ENCODE peak calls at places on chromosomes 16 and 17, in eight cellular contexts. One of them, this sample, is unnamed.

GRCh38 chr17:79913896-79914812 is 74.9 kb upstream of the CBX4 start:
- DNase-seq in lower leg skin: no peak
- DNase-seq in thyroid gland: no peak
- DNase-seq in ovary: peak
- DNase-seq in breast epithelium: no peak
- DNase-seq in IMR-90: no peak
- DNase-seq in Peyer's patch: no peak
- DNase-seq in A549: no peak
- DNase-seq in this sample: no peak

GRCh38 chr16:84138824-84139627 is 6.0 kb downstream of the HSDL1 start:
- DNase-seq in ovary: no peak
- DNase-seq in thyroid gland: peak
- DNase-seq in Peyer's patch: no peak
- DNase-seq in lower leg skin: no peak
- DNase-seq in A549: no peak
- DNase-seq in breast epithelium: no peak
- DNase-seq in IMR-90: peak
- DNase-seq in this sample: peak

GRCh38 chr16:65989861-65990260 is 376.6 kb upstream of the CDH5 start:
- DNase-seq in thyroid gland: no peak
- DNase-seq in ovary: peak
- DNase-seq in IMR-90: no peak
- DNase-seq in A549: no peak
- DNase-seq in Peyer's patch: no peak
- DNase-seq in breast epithelium: no peak
- DNase-seq in lower leg skin: no peak
- DNase-seq in this sample: no peak

GRCh38 chr16:58500329-58501241 is 642 bp downstream of the NDRG4 start:
- DNase-seq in lower leg skin: no peak
- DNase-seq in A549: no peak
- DNase-seq in ovary: peak
- DNase-seq in IMR-90: no peak
- DNase-seq in breast epithelium: no peak
- DNase-seq in Peyer's patch: no peak
- DNase-seq in thyroid gland: no peak
- DNase-seq in this sample: no peak

GRCh38 chr16:26951950-26952349 is 114.8 kb upstream of the C16orf82 start:
- DNase-seq in breast epithelium: no peak
- DNase-seq in lower leg skin: no peak
- DNase-seq in thyroid gland: no peak
- DNase-seq in ovary: no peak
- DNase-seq in A549: no peak
- DNase-seq in IMR-90: peak
- DNase-seq in Peyer's patch: no peak
- DNase-seq in this sample: no peak

GRCh38 chr17:44334315-44335181 is 9.9 kb upstream of the SLC25A39 start:
- DNase-seq in thyroid gland: peak
- DNase-seq in Peyer's patch: no peak
- DNase-seq in A549: no peak
- DNase-seq in lower leg skin: no peak
- DNase-seq in breast epithelium: no peak
- DNase-seq in IMR-90: peak
- DNase-seq in ovary: no peak
- DNase-seq in this sample: no peak

GRCh38 chr16:24839347-24839972 is 6.3 kb upstream of the SLC5A11 start:
- DNase-seq in ovary: no peak
- DNase-seq in IMR-90: no peak
- DNase-seq in breast epithelium: no peak
- DNase-seq in thyroid gland: peak
- DNase-seq in A549: no peak
- DNase-seq in lower leg skin: no peak
- DNase-seq in Peyer's patch: no peak
- DNase-seq in this sample: no peak

GRCh38 chr17:8826808-8827435 is 27.8 kb upstream of the MFSD6L start:
- DNase-seq in IMR-90: no peak
- DNase-seq in ovary: no peak
- DNase-seq in Peyer's patch: peak
- DNase-seq in thyroid gland: no peak
- DNase-seq in A549: no peak
- DNase-seq in breast epithelium: no peak
- DNase-seq in lower leg skin: peak
- DNase-seq in this sample: no peak

GRCh38 chr17:48722924-48723554 is at the start of gene PRAC2:
- DNase-seq in IMR-90: no peak
- DNase-seq in lower leg skin: no peak
- DNase-seq in Peyer's patch: no peak
- DNase-seq in breast epithelium: no peak
- DNase-seq in A549: no peak
- DNase-seq in ovary: no peak
- DNase-seq in thyroid gland: no peak
- DNase-seq in this sample: no peak

DNA sequence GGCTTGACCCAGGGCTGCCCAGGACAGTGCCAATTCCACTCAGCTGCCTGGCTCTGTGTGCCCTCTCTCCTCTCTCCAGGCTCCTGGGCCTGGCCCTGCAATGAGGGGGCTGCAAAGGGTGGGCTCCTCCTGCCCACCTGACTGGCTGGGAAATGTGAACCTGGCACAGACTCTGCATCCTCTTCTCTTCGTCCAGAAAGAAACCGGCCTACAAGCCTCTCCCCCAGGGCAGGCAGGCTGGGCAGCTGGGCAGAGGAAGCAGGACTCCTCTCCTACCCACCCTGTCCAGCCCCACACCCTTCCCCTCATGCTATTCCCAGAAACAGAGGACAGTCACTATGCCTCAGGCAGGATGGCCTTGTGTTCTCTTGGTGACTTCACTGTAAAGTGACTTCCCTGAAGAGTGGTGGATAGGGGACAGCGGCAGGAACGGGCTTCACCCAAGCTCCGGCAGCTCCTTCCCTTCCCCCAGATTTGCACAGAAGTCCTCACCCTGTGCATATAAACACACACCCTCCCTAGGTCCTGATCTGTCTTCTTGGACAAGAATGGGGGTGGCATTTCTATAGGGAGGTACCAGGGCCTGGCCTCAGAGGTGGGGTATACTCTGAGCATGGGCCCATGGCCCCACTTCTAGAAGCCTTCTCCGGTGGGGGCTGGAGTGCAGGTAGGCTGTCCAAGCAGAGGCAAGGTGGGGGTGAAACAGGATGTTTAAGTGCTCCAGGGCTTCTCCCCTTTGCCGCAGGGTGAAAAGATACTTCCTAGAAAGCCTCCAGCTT is 4.9 kb upstream of the STAT5A start:
- DNase-seq in lower leg skin: no peak
- DNase-seq in A549: no peak
- DNase-seq in IMR-90: no peak
- DNase-seq in thyroid gland: no peak
- DNase-seq in ovary: peak
- DNase-seq in breast epithelium: peak
- DNase-seq in Peyer's patch: peak
- DNase-seq in this sample: peak
- TF ChIP-seq POLR2A in lower leg skin: no peak
- TF ChIP-seq POLR2A in A549: no peak
- TF ChIP-seq POLR2A in IMR-90: no peak
- TF ChIP-seq POLR2A in thyroid gland: no peak
- TF ChIP-seq POLR2A in ovary: no peak
- TF ChIP-seq POLR2A in breast epithelium: no peak
- TF ChIP-seq POLR2A in Peyer's patch: no peak
- TF ChIP-seq POLR2A in this sample: no peak

DNA sequence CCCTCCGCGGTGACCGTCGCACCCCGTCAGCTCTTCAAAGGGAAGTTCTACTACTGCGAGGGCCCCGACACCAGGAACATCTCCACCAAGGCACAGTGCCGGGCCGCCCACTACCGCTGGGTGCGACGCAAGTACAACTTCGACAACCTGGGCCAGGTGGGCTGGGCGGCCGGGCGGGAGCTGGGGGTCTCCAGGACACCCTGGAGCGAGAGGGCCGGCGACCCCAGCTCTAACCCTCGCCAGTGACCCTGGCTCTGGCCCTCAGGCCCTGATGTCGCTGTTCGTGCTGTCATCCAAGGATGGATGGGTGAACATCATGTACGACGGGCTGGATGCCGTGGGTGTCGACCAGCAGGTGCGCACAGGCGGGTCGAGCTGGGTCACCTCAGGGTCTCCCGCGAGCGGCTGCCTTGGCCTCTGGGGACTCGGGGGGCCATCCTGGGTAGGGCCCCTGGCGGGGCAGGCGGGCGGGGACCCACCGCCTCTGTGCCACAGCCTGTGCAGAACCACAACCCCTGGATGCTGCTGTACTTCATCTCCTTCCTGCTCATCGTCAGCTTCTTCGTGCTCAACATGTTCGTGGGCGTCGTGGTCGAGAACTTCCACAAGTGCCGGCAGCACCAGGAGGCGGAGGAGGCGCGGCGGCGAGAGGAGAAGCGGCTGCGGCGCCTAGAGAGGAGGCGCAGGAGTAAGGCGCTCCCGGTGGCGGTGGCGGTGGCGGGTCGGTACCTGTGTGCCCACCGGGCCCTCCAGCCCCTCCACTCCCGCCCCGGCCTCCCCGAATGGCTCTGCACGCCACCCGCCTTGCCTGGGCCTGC is 13.4 kb downstream of the TPSG1 start:
- DNase-seq in thyroid gland: no peak
- DNase-seq in A549: no peak
- DNase-seq in Peyer's patch: no peak
- DNase-seq in breast epithelium: no peak
- DNase-seq in IMR-90: no peak
- DNase-seq in lower leg skin: no peak
- DNase-seq in ovary: no peak
- DNase-seq in this sample: no peak
- TF ChIP-seq POLR2A in thyroid gland: no peak
- TF ChIP-seq POLR2A in A549: no peak
- TF ChIP-seq POLR2A in Peyer's patch: no peak
- TF ChIP-seq POLR2A in breast epithelium: no peak
- TF ChIP-seq POLR2A in IMR-90: no peak
- TF ChIP-seq POLR2A in lower leg skin: no peak
- TF ChIP-seq POLR2A in ovary: no peak
- TF ChIP-seq POLR2A in this sample: no peak

DNA sequence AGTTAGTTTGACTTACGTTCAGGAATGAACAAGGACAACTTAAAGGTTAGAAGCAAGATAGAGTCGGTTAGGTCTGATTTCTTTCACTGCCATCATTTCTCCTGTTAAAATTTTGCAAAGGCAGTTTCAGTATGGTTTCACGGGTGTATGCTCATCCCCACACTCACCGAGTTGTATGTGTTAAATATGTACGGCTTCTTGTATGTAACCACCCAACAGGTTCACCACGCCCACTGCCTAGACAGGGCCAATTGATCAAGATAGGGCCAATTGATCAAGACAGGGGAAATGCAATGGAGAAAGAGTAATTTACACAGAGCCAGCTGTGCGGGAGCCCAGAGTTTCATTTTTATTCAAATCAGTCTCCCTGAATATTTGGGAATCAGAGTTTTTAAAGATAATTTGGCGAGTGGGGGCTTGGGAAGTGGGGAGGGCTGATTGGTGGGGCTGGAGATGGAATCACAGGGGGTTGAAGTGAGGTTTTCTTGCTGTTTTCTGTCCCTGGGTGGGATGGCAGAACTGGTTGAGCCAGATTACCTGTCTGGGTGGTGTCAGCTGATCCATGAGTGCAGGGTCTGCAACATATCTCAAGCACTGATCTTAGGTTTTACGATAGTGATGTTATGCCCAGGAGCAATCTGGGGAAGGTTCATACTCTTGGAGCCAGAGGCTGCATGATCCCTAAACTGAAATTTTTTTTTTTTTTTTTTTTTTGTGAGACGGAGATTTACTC is 62.4 kb upstream of the PLCG2 start:
- DNase-seq in breast epithelium: no peak
- DNase-seq in Peyer's patch: no peak
- DNase-seq in IMR-90: no peak
- DNase-seq in A549: no peak
- DNase-seq in ovary: no peak
- DNase-seq in thyroid gland: no peak
- DNase-seq in lower leg skin: no peak
- DNase-seq in this sample: no peak
- TF ChIP-seq POLR2A in breast epithelium: no peak
- TF ChIP-seq POLR2A in Peyer's patch: no peak
- TF ChIP-seq POLR2A in IMR-90: no peak
- TF ChIP-seq POLR2A in A549: no peak
- TF ChIP-seq POLR2A in ovary: no peak
- TF ChIP-seq POLR2A in thyroid gland: no peak
- TF ChIP-seq POLR2A in lower leg skin: no peak
- TF ChIP-seq POLR2A in this sample: no peak

DNA sequence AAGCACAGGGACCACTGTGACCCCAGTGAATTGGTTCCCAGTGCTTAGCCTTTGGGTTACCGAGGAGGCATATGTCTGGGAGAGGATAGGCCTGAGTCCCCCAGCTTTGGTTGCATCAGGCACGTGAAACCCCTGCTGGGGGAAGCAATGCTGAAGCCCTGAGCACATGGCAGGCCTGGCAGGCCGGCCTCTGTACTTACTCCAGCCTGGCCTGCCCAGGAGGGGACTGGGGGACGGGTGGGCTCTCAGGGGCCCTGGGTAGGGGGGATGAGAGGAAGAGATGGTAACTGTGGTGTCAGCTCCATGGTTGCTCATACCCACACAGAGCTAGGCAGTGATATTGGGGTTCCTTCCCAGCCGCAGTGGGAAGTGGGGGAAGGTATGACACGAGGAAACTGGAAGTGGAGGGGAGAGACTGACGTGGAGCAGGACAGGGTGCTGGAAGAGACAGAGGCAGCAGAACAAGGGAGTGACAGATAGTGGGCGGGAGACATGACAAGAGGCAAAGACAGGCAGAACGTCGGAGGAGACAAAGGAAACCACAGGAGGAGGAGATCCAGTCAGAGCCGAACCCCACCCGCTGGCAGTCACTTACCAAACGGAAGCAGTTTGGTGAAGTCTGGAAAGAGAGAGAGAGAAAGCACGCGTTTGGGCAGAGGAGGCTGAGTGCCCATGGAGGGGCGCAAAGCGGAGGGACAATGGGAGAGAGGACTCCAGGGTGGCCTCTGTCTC is 9.1 kb downstream of the TMEM208 start:
- DNase-seq in Peyer's patch: no peak
- DNase-seq in A549: no peak
- DNase-seq in ovary: no peak
- DNase-seq in IMR-90: no peak
- DNase-seq in breast epithelium: no peak
- DNase-seq in lower leg skin: no peak
- DNase-seq in thyroid gland: no peak
- DNase-seq in this sample: no peak
- TF ChIP-seq POLR2A in Peyer's patch: no peak
- TF ChIP-seq POLR2A in A549: no peak
- TF ChIP-seq POLR2A in ovary: no peak
- TF ChIP-seq POLR2A in IMR-90: no peak
- TF ChIP-seq POLR2A in breast epithelium: no peak
- TF ChIP-seq POLR2A in lower leg skin: no peak
- TF ChIP-seq POLR2A in thyroid gland: no peak
- TF ChIP-seq POLR2A in this sample: no peak

GRCh38 chr17:83100220-83100852 is 20.9 kb downstream of the METRNL start:
- DNase-seq in lower leg skin: no peak
- DNase-seq in thyroid gland: peak
- DNase-seq in ovary: no peak
- DNase-seq in Peyer's patch: no peak
- DNase-seq in A549: no peak
- DNase-seq in breast epithelium: no peak
- DNase-seq in IMR-90: no peak
- DNase-seq in this sample: no peak
- TF ChIP-seq POLR2A in lower leg skin: no peak
- TF ChIP-seq POLR2A in thyroid gland: no peak
- TF ChIP-seq POLR2A in ovary: no peak
- TF ChIP-seq POLR2A in Peyer's patch: no peak
- TF ChIP-seq POLR2A in A549: no peak
- TF ChIP-seq POLR2A in breast epithelium: no peak
- TF ChIP-seq POLR2A in IMR-90: no peak
- TF ChIP-seq POLR2A in this sample: no peak

GRCh38 chr17:7222972-7223292 is 3.2 kb downstream of the ACADVL start:
- DNase-seq in IMR-90: no peak
- DNase-seq in A549: no peak
- DNase-seq in Peyer's patch: no peak
- DNase-seq in ovary: no peak
- DNase-seq in breast epithelium: no peak
- DNase-seq in lower leg skin: no peak
- DNase-seq in thyroid gland: no peak
- DNase-seq in this sample: peak
- TF ChIP-seq POLR2A in IMR-90: no peak
- TF ChIP-seq POLR2A in A549: peak
- TF ChIP-seq POLR2A in Peyer's patch: no peak
- TF ChIP-seq POLR2A in ovary: no peak
- TF ChIP-seq POLR2A in breast epithelium: no peak
- TF ChIP-seq POLR2A in lower leg skin: no peak
- TF ChIP-seq POLR2A in thyroid gland: no peak
- TF ChIP-seq POLR2A in this sample: no peak

This sample was measured in adrenal gland.